ENCODE peak calls at places on chromosomes 7 and 10, in four cellular contexts. One of them, this sample, is unnamed.

GRCh38 chr7:26705567-26705966 is 158.8 kb downstream of the SKAP2 start:
- DNase-seq in GM12878: no peak
- DNase-seq in HepG2: peak
- DNase-seq in K562: no peak
- DNase-seq in this sample: no peak

GRCh38 chr7:73700070-73700423 is 16.6 kb downstream of the BUD23 start:
- DNase-seq in GM12878: no peak
- DNase-seq in HepG2: no peak
- DNase-seq in K562: no peak
- DNase-seq in this sample: no peak

GRCh38 chr7:137873524-137873923 is 26.8 kb upstream of the DGKI start:
- DNase-seq in GM12878: no peak
- DNase-seq in HepG2: no peak
- DNase-seq in K562: no peak
- DNase-seq in this sample: no peak

GRCh38 chr7:83466956-83467355 is 182.0 kb downstream of the SEMA3E start:
- DNase-seq in GM12878: no peak
- DNase-seq in HepG2: no peak
- DNase-seq in K562: no peak
- DNase-seq in this sample: no peak

GRCh38 chr7:89104748-89105685 is 309.5 kb upstream of the TEX47 start:
- DNase-seq in GM12878: no peak
- DNase-seq in HepG2: no peak
- DNase-seq in K562: no peak
- DNase-seq in this sample: no peak

GRCh38 chr7:26065652-26066051 is 86.3 kb upstream of the NFE2L3 start:
- DNase-seq in GM12878: no peak
- DNase-seq in HepG2: no peak
- DNase-seq in K562: no peak
- DNase-seq in this sample: no peak

GRCh38 chr10:14658331-14659122 is 116.2 kb downstream of the FAM107B start:
- DNase-seq in GM12878: peak
- DNase-seq in HepG2: no peak
- DNase-seq in K562: no peak
- DNase-seq in this sample: no peak

GRCh38 chr10:97150616-97151015 is 35.1 kb downstream of the SLIT1 start:
- DNase-seq in GM12878: no peak
- DNase-seq in HepG2: no peak
- DNase-seq in K562: no peak
- DNase-seq in this sample: no peak

GRCh38 chr10:69665457-69666320 is 35.6 kb downstream of the FAM241B start:
- DNase-seq in GM12878: no peak
- DNase-seq in HepG2: no peak
- DNase-seq in K562: no peak
- DNase-seq in this sample: no peak

GRCh38 chr7:28102778-28103177 is 77.8 kb downstream of the JAZF1 start:
- DNase-seq in GM12878: no peak
- DNase-seq in HepG2: peak
- DNase-seq in K562: no peak
- DNase-seq in this sample: no peak

GRCh38 chr7:30116771-30117170 is 18.0 kb upstream of the MTURN start:
- DNase-seq in GM12878: no peak
- DNase-seq in HepG2: no peak
- DNase-seq in K562: no peak
- DNase-seq in this sample: no peak

GRCh38 chr10:124211921-124212320 is 118.5 kb upstream of the CHST15 start:
- DNase-seq in GM12878: no peak
- DNase-seq in HepG2: no peak
- DNase-seq in K562: no peak
- DNase-seq in this sample: no peak

GRCh38 chr7:33195264-33195663 is 65.9 kb downstream of the BBS9 start:
- DNase-seq in GM12878: no peak
- DNase-seq in HepG2: no peak
- DNase-seq in K562: no peak
- DNase-seq in this sample: no peak

GRCh38 chr10:44206127-44206818 is 178.6 kb downstream of the CXCL12 start:
- DNase-seq in GM12878: no peak
- DNase-seq in HepG2: no peak
- DNase-seq in K562: no peak
- DNase-seq in this sample: no peak

GRCh38 chr7:92682324-92682723 is 92.1 kb upstream of the FAM133B start:
- DNase-seq in GM12878: no peak
- DNase-seq in HepG2: peak
- DNase-seq in K562: no peak
- DNase-seq in this sample: no peak

GRCh38 chr7:129187681-129188371 is 607 bp upstream of the SMO start:
- DNase-seq in GM12878: no peak
- DNase-seq in HepG2: no peak
- DNase-seq in K562: no peak
- DNase-seq in this sample: no peak

GRCh38 chr10:110959379-110960332 is 40.3 kb downstream of the SHOC2 start:
- DNase-seq in GM12878: no peak
- DNase-seq in HepG2: no peak
- DNase-seq in K562: no peak
- DNase-seq in this sample: no peak
- TF ChIP-seq CBFB in GM12878: no peak
- TF ChIP-seq CBFB in HepG2: no peak
- TF ChIP-seq CBFB in K562: no peak
- TF ChIP-seq CBFB in this sample: no peak

GRCh38 chr10:5081091-5081490 is 13.1 kb upstream of the AKR1C3 start:
- DNase-seq in GM12878: no peak
- DNase-seq in HepG2: peak
- DNase-seq in K562: no peak
- DNase-seq in this sample: no peak
- TF ChIP-seq CBFB in GM12878: no peak
- TF ChIP-seq CBFB in HepG2: no peak
- TF ChIP-seq CBFB in K562: no peak
- TF ChIP-seq CBFB in this sample: no peak

GRCh38 chr7:155322530-155322929 is 24.9 kb downstream of the INSIG1 start:
- DNase-seq in GM12878: no peak
- DNase-seq in HepG2: no peak
- DNase-seq in K562: no peak
- DNase-seq in this sample: no peak
- TF ChIP-seq CBFB in GM12878: no peak
- TF ChIP-seq CBFB in HepG2: no peak
- TF ChIP-seq CBFB in K562: no peak
- TF ChIP-seq CBFB in this sample: no peak

DNA sequence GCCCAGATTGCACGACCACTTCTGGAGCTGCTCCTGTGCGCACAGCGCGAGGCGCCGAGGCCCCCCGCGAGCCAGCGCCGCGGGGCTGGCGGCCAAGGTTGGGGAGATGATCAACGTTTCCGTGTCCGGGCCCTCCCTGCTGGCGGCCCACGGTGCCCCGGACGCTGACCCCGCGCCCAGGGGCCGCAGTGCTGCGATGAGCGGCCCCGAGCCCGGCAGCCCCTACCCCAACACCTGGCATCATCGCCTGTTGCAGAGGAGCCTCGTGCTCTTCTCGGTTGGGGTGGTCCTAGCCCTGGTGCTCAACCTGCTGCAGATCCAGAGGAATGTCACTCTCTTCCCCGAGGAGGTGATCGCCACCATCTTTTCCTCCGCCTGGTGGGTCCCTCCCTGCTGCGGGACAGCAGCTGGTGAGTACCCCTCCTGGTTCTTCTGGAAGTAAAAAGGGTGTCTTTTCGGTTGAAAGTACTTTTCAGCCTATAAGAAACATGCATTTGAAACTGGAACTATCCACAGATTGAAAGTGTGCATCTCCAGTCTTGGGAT is 683 bp downstream of the INSIG1 start:
- DNase-seq in GM12878: no peak
- DNase-seq in HepG2: no peak
- DNase-seq in K562: no peak
- DNase-seq in this sample: no peak
- TF ChIP-seq CBFB in GM12878: no peak
- TF ChIP-seq CBFB in HepG2: no peak
- TF ChIP-seq CBFB in K562: no peak
- TF ChIP-seq CBFB in this sample: no peak

GRCh38 chr10:51260376-51260775 is 186.1 kb downstream of the PRKG1 start:
- DNase-seq in GM12878: no peak
- DNase-seq in HepG2: no peak
- DNase-seq in K562: no peak
- DNase-seq in this sample: no peak
- TF ChIP-seq CBFB in GM12878: no peak
- TF ChIP-seq CBFB in HepG2: no peak
- TF ChIP-seq CBFB in K562: no peak
- TF ChIP-seq CBFB in this sample: no peak

GRCh38 chr7:147245274-147245673 is 1128.7 kb downstream of the CNTNAP2 start:
- DNase-seq in GM12878: no peak
- DNase-seq in HepG2: peak
- DNase-seq in K562: peak
- DNase-seq in this sample: peak
- TF ChIP-seq CBFB in GM12878: no peak
- TF ChIP-seq CBFB in HepG2: no peak
- TF ChIP-seq CBFB in K562: no peak
- TF ChIP-seq CBFB in this sample: no peak

GRCh38 chr10:99941942-99942835 is 67.6 kb downstream of the DNMBP start:
- DNase-seq in GM12878: no peak
- DNase-seq in HepG2: no peak
- DNase-seq in K562: no peak
- DNase-seq in this sample: no peak
- TF ChIP-seq CBFB in GM12878: no peak
- TF ChIP-seq CBFB in HepG2: no peak
- TF ChIP-seq CBFB in K562: no peak
- TF ChIP-seq CBFB in this sample: no peak

GRCh38 chr10:4806534-4806933 is 19.5 kb upstream of the AKR1E2 start:
- DNase-seq in GM12878: no peak
- DNase-seq in HepG2: no peak
- DNase-seq in K562: no peak
- DNase-seq in this sample: no peak

GRCh38 chr10:4804505-4804904 is 21.5 kb upstream of the AKR1E2 start:
- DNase-seq in GM12878: no peak
- DNase-seq in HepG2: no peak
- DNase-seq in K562: no peak
- DNase-seq in this sample: no peak

GRCh38 chr10:4810093-4810492 is 15.9 kb upstream of the AKR1E2 start:
- DNase-seq in GM12878: no peak
- DNase-seq in HepG2: no peak
- DNase-seq in K562: no peak
- DNase-seq in this sample: no peak

GRCh38 chr10:4809156-4809555 is 16.9 kb upstream of the AKR1E2 start:
- DNase-seq in GM12878: no peak
- DNase-seq in HepG2: peak
- DNase-seq in K562: no peak
- DNase-seq in this sample: no peak

GRCh38 chr10:4807803-4808507 is 18.1 kb upstream of the AKR1E2 start:
- DNase-seq in GM12878: no peak
- DNase-seq in HepG2: peak
- DNase-seq in K562: no peak
- DNase-seq in this sample: no peak
- TF ChIP-seq CBFB in GM12878: no peak
- TF ChIP-seq CBFB in HepG2: no peak
- TF ChIP-seq CBFB in K562: no peak
- TF ChIP-seq CBFB in this sample: no peak

DNA sequence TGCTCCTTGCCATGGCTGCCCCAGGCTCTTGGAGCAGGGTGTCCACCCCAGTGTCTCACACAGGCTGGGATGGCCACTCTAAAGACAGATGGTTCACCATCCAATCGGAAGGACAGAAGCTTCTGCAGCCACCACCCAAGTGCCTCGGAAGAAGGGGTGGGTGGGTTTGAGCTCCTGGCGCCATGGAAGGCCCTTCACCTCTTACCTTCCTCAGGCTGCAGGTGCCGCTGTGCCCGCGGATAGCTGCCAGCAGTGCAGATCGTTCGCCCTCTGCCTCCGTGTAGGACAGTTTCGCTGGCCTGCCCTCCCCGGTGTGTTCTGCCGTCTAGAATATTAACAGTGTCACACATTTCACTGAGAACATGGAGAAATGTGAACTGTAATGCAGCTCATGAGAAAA is 243.6 kb upstream of the GRB10 start:
- DNase-seq in GM12878: no peak
- DNase-seq in HepG2: no peak
- DNase-seq in K562: no peak
- DNase-seq in this sample: no peak
- TF ChIP-seq CBFB in GM12878: no peak
- TF ChIP-seq CBFB in HepG2: no peak
- TF ChIP-seq CBFB in K562: no peak
- TF ChIP-seq CBFB in this sample: no peak

This sample was measured in WTC11.